ENCODE peak calls at places on chromosome 15, in ten cellular contexts. C is upper lobe of right lung; Y is AG09309; O is omental fat pad; Z is activated CD8-positive, alpha-beta T cell treated with anti-CD3 and anti-CD28 coated beads for 36 hours; V is OCI-LY7; H is MM.1S; J is fibroblast of mammary gland; E is fibroblast of villous mesenchyme; R is body of pancreas. Q is an unnamed sample.
A peak's percentile ranks its signal among the peaks of the same experiment; 100 is the strongest.

GRCh38 chr15:66251065-66251789 is 2.3 kb downstream of the MEGF11 start:
- DNase-seq in C (no peak), Y (no peak), O (no peak), Z (no peak), V (no peak), H (no peak), J (no peak), E (no peak), R (no peak), Q (no peak)

GRCh38 chr15:73002509-73002908 is 49.8 kb upstream of the NEO1 start:
- DNase-seq in C (no peak), Y (peak; percentile 42), O (no peak), Z (no peak), V (no peak), H (no peak), J (peak; percentile 39), E (peak; percentile 13), R (no peak), Q (no peak)

GRCh38 chr15:60945196-60945595 is 283.9 kb downstream of the RORA start:
- DNase-seq in C (no peak), Y (no peak), O (no peak), Z (no peak), V (no peak), H (no peak), J (no peak), E (no peak), R (peak; percentile 93), Q (no peak)

GRCh38 chr15:40466426-40467259 is 4.1 kb upstream of the CHST14 start:
- DNase-seq in C (peak; percentile 54), Y (no peak), O (no peak), Z (no peak), V (no peak), H (no peak), J (no peak), E (no peak), R (no peak), Q (no peak)

GRCh38 chr15:43483306-43484128 is 9.4 kb downstream of the TP53BP1 start:
- DNase-seq in C (no peak), Y (no peak), O (no peak), Z (no peak), V (peak; percentile 45), H (no peak), J (peak; percentile 50), E (peak; percentile 43), R (no peak), Q (no peak)

GRCh38 chr15:52337198-52337853 is 41.7 kb upstream of the MYO5C start:
- DNase-seq in C (no peak), Y (no peak), O (no peak), Z (no peak), V (no peak), H (no peak), J (peak; percentile 70), E (peak; percentile 42), R (no peak), Q (no peak)

GRCh38 chr15:67109141-67110034 is 44.0 kb downstream of the SMAD3 start:
- DNase-seq in C (peak; percentile 76), Y (peak; percentile 98), O (peak; percentile 66), Z (peak; percentile 49), V (peak; percentile 77), H (no peak), J (peak; percentile 99), E (peak; percentile 99), R (peak; percentile 76), Q (peak; percentile 60)

GRCh38 chr15:73918784-73919183 is 7.5 kb upstream of the LOXL1 start:
- DNase-seq in C (no peak), Y (no peak), O (no peak), Z (no peak), V (no peak), H (no peak), J (no peak), E (no peak), R (no peak), Q (no peak)

GRCh38 chr15:91237493-91237892 is 137.4 kb downstream of the SV2B start:
- DNase-seq in C (no peak), Y (no peak), O (no peak), Z (no peak), V (no peak), H (no peak), J (no peak), E (no peak), R (no peak), Q (no peak)

GRCh38 chr15:22253676-22254408 is 173.5 kb downstream of the OR4M2 start:
- DNase-seq in C (no peak), Y (no peak), O (no peak), Z (peak; percentile 44), V (peak; percentile 36), H (peak; percentile 90), J (no peak), E (no peak), R (no peak), Q (peak; percentile 72)

GRCh38 chr15:39127151-39127815 is 453.6 kb upstream of the THBS1 start:
- DNase-seq in C (no peak), Y (no peak), O (no peak), Z (no peak), V (no peak), H (no peak), J (peak; percentile 29), E (no peak), R (no peak), Q (no peak)

GRCh38 chr15:42696626-42697025 is 40.3 kb downstream of the CDAN1 start:
- DNase-seq in C (no peak), Y (no peak), O (no peak), Z (no peak), V (no peak), H (no peak), J (no peak), E (no peak), R (no peak), Q (no peak)

GRCh38 chr15:90592144-90592887 is 62.6 kb downstream of the CRTC3 start:
- DNase-seq in C (no peak), Y (peak; percentile 57), O (no peak), Z (no peak), V (no peak), H (no peak), J (peak; percentile 91), E (peak; percentile 95), R (no peak), Q (no peak)

GRCh38 chr15:31160740-31161495 is 59.4 kb upstream of the TRPM1 start:
- DNase-seq in C (no peak), Y (no peak), O (no peak), Z (no peak), V (no peak), H (no peak), J (no peak), E (no peak), R (no peak), Q (no peak)
- TF ChIP-seq CTCF in C (no peak), Y (no peak), O (no peak), Z (no peak), V (no peak), H (no peak), J (no peak), E (no peak), R (no peak), Q (no peak)

GRCh38 chr15:78175333-78175732 is 26.2 kb downstream of the IDH3A start:
- DNase-seq in C (no peak), Y (no peak), O (no peak), Z (no peak), V (peak; percentile 30), H (no peak), J (no peak), E (no peak), R (no peak), Q (no peak)

GRCh38 chr15:78179286-78179840 is 30.2 kb downstream of the IDH3A start:
- DNase-seq in C (no peak), Y (no peak), O (no peak), Z (no peak), V (no peak), H (no peak), J (no peak), E (no peak), R (no peak), Q (no peak)

GRCh38 chr15:78179906-78180305 is 30.7 kb downstream of the IDH3A start:
- DNase-seq in C (no peak), Y (no peak), O (no peak), Z (no peak), V (no peak), H (no peak), J (no peak), E (no peak), R (no peak), Q (no peak)

GRCh38 chr15:78178056-78178455 is 28.9 kb downstream of the IDH3A start:
- DNase-seq in C (no peak), Y (no peak), O (no peak), Z (no peak), V (no peak), H (no peak), J (no peak), E (no peak), R (no peak), Q (no peak)

DNA sequence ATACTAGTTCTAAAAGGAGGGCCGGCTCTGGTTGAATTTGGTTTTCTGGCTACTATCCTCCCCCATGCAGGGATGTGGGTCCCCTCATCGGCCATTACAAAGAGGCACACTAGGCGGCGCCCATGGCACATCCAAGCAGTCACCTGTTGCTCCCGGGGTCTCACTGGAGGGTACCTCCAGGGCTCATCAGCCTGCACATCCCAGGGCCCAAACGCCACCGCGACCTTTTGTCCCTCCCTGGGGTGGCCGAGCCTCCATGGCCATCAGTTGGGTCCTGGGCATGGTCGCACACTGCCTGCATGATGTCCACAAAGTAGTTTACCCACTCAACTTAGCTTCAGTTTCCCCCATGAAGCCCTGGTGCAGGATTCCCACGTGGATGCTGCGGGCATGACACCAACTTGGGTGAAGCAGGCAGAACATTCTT is 28.3 kb downstream of the IDH3A start:
- DNase-seq in C (no peak), Y (no peak), O (no peak), Z (peak; percentile 64), V (peak; percentile 62), H (no peak), J (peak; percentile 10), E (peak; percentile 28), R (peak; percentile 30), Q (no peak)
- TF ChIP-seq CTCF in C (peak; percentile 48), Y (peak; percentile 81), O (no peak), Z (peak; percentile 62), V (peak; percentile 84), H (peak; percentile 76), J (peak; percentile 62), E (peak; percentile 87), R (peak; percentile 46), Q (no peak)

GRCh38 chr15:31605467-31605931 is 278.9 kb downstream of the KLF13 start:
- DNase-seq in C (no peak), Y (no peak), O (no peak), Z (peak; percentile 5), V (no peak), H (no peak), J (peak; percentile 25), E (peak; percentile 49), R (no peak), Q (no peak)
- TF ChIP-seq CTCF in C (no peak), Y (no peak), O (no peak), Z (no peak), V (peak; percentile 57), H (no peak), J (no peak), E (no peak), R (no peak), Q (no peak)

DNA sequence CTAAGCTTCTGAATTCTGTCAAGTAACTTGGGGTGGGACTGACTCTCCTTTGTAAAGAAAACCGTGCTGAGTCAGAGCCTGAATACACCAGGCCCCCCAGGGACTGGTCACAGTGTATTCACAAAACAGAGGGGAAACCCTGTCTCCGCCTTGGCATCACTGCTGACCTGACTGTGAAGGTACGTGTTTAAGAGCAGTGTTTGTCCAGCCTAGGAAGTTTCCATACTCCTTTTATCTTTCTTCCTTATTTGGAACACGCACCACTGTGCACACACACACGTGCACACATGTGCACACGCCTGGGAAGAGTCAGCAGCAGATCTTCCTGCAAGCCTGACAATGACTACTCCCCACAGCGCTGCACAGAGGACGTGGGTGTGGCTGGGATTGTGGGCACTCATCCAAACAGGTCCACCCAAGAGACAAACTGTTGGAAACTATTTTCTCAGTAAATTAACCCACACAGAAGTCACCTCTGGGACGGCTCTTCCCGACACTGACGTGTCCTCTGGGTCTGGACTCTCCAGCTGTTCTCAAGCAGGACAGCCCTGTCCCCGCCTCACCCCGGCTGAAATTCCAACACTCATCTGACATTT is 87.7 kb downstream of the ATP10A start:
- DNase-seq in C (no peak), Y (no peak), O (no peak), Z (no peak), V (peak; percentile 26), H (no peak), J (peak; percentile 90), E (peak; percentile 10), R (peak; percentile 49), Q (no peak)
- TF ChIP-seq CTCF in C (no peak), Y (no peak), O (no peak), Z (no peak), V (no peak), H (no peak), J (no peak), E (no peak), R (no peak), Q (no peak)